ENCODE peak calls at places on chromosomes 12 and 14, in four cellular contexts. M is H9, A is IMR-90, P is H1. F is an unnamed sample.

GRCh38 chr12:21330682-21331253 is 3.9 kb downstream of the SLCO1A2 start:
- DNase-seq in M (no peak), A (peak; percentile 0), P (no peak), F (no peak)

GRCh38 chr12:71710276-71711125 is 24.6 kb downstream of the TMEM19 start:
- DNase-seq in M (no peak), A (peak; percentile 91), P (peak; percentile 19), F (peak; percentile 71)

GRCh38 chr14:69117020-69117767 is 35.7 kb downstream of the DCAF5 start:
- DNase-seq in M (no peak), A (no peak), P (no peak), F (no peak)

GRCh38 chr14:78341827-78342389 is 171.7 kb downstream of the NRXN3 start:
- DNase-seq in M (no peak), A (no peak), P (no peak), F (no peak)

GRCh38 chr14:40218282-40218941 is 786.2 kb upstream of the FBXO33 start:
- DNase-seq in M (no peak), A (no peak), P (no peak), F (no peak)

GRCh38 chr14:94632305-94632590 is 20.1 kb downstream of the SERPINA3 start:
- DNase-seq in M (no peak), A (no peak), P (no peak), F (no peak)

GRCh38 chr14:94543450-94544123 is 17.7 kb upstream of the SERPINA4 start:
- DNase-seq in M (peak; percentile 41), A (no peak), P (no peak), F (peak; percentile 92)

GRCh38 chr14:105493921-105494605 is 3.0 kb downstream of the TEDC1 start:
- DNase-seq in M (peak; percentile 20), A (no peak), P (no peak), F (no peak)

GRCh38 chr14:59424707-59425106 is 40.5 kb downstream of the GPR135 start:
- DNase-seq in M (no peak), A (no peak), P (no peak), F (no peak)

GRCh38 chr12:100799770-100800169 is 5.2 kb downstream of the ANO4 start:
- DNase-seq in M (no peak), A (peak; percentile 75), P (no peak), F (peak; percentile 28)

GRCh38 chr12:646303-647038 is 16.8 kb downstream of the NINJ2 start:
- DNase-seq in M (no peak), A (no peak), P (no peak), F (no peak)

GRCh38 chr14:75821828-75822521 is 159.8 kb downstream of the TGFB3 start:
- DNase-seq in M (no peak), A (peak; percentile 52), P (no peak), F (no peak)

GRCh38 chr12:98296462-98297079 is 218.8 kb upstream of the TMPO start:
- DNase-seq in M (peak; percentile 45), A (no peak), P (no peak), F (peak; percentile 80)
- H4K91ac ChIP-seq in M (no peak overlapping the region), A (no peak overlapping the region), P (no peak overlapping the region), F (no peak overlapping the region)

GRCh38 chr12:48957141-48958048 is at the start of gene ARF3:
- DNase-seq in M (peak; percentile 99), A (peak; percentile 90), P (peak; percentile 82), F (peak; percentile 94)
- H3K23ac ChIP-seq in M (no peak within 1 kb of the TSS), A (peak within 1 kb of the TSS; percentile 62), P (no peak within 1 kb of the TSS), F (no peak within 1 kb of the TSS)

GRCh38 chr14:101471723-101472517 is 89.4 kb upstream of the DIO3 start:
- DNase-seq in M (no peak), A (no peak), P (no peak), F (no peak)
- H2AK5ac ChIP-seq in M (no peak overlapping the region), A (no peak overlapping the region), P (no peak overlapping the region), F (no peak overlapping the region)

GRCh38 chr12:51270847-51271518 is 768 bp upstream of the SMAGP start:
- DNase-seq in M (no peak), A (peak; percentile 86), P (no peak), F (peak; percentile 61)
- H4K91ac ChIP-seq in M (no peak overlapping the region), A (peak overlapping the region; percentile 83), P (no peak overlapping the region), F (peak overlapping the region; percentile 87)

DNA sequence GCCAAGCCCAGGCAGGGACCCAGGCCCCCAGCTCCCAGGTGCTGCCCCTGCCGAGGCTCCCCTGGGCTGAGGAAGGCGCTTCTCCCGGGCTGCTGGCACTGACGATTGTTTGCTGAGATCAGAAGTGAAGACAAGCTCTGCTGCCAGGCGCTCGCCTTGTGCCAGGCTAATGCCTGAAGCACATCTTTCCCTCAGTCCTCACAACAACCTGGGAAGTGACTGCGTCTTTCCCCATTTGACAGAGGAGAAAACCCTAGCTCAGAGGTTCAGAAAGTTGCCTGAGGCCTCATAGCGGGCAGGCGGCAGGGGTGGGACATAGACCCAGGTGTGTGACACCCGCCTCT is 36.8 kb downstream of the ANKRD9 start:
- DNase-seq in M (no peak), A (no peak), P (no peak), F (no peak)
- H3K23ac ChIP-seq in M (no peak overlapping the region), A (no peak overlapping the region), P (no peak overlapping the region), F (no peak overlapping the region)

DNA sequence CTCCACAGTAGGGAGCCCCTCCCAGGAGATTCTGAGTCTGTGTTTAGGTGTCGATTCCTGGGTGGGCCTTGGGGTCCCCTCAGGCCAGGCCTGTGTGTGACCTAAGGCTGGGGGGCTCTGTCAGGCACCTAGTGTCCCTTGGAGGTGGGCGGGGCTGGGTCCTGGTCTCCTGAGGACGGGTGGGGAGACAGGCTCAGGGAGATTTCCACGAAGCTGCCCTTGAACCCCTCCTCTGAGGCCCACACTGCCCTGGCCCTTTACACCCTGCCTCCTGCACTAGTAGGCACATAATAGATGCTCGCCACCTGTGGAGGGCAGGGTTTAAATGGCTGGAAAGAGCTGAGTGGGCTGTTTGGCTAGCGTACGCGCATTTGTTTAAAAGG is 32.9 kb downstream of the MEG3 start:
- DNase-seq in M (no peak), A (no peak), P (no peak), F (no peak)
- H2AK5ac ChIP-seq in M (no peak overlapping the region), A (no peak overlapping the region), P (no peak overlapping the region), F (no peak overlapping the region)